ENCODE peak calls at places on chromosome 18, in ten cellular contexts. Y, G, L, K, Q, M, U, B, I and W are unnamed samples.

GRCh38 chr18:11279461-11279860 is 130.1 kb upstream of the PIEZO2 start:
- DNase-seq in Y (no peak), G (no peak), L (no peak), K (no peak), Q (no peak), M (no peak), U (no peak), B (no peak), I (no peak), W (no peak)

GRCh38 chr18:24987271-24987932 is 364.6 kb downstream of the ZNF521 start:
- DNase-seq in Y (peak; percentile 51), G (no peak), L (no peak), K (no peak), Q (peak; percentile 68), M (no peak), U (no peak), B (no peak), I (no peak), W (no peak)

GRCh38 chr18:69817335-69817935 is 130.2 kb downstream of the CD226 start:
- DNase-seq in Y (no peak), G (no peak), L (no peak), K (no peak), Q (no peak), M (no peak), U (peak; percentile 64), B (no peak), I (no peak), W (no peak)

GRCh38 chr18:76672627-76673026 is 149.7 kb upstream of the ZNF236 start:
- DNase-seq in Y (no peak), G (no peak), L (no peak), K (no peak), Q (no peak), M (no peak), U (no peak), B (no peak), I (no peak), W (no peak)

GRCh38 chr18:3604626-3605408 is 154.8 kb downstream of the TGIF1 start:
- DNase-seq in Y (no peak), G (no peak), L (no peak), K (no peak), Q (no peak), M (peak; percentile 75), U (peak; percentile 98), B (no peak), I (no peak), W (no peak)

GRCh38 chr18:34957119-34957863 is 83.9 kb upstream of the MAPRE2 start:
- DNase-seq in Y (no peak), G (no peak), L (no peak), K (no peak), Q (no peak), M (no peak), U (no peak), B (no peak), I (no peak), W (no peak)

GRCh38 chr18:47883771-47884413 is 46.6 kb downstream of the SMAD2 start:
- DNase-seq in Y (no peak), G (no peak), L (no peak), K (no peak), Q (no peak), M (no peak), U (no peak), B (no peak), I (peak; percentile 44), W (no peak)

GRCh38 chr18:11669271-11669947 is 19.7 kb upstream of the GNAL start:
- DNase-seq in Y (no peak), G (no peak), L (no peak), K (no peak), Q (no peak), M (no peak), U (no peak), B (no peak), I (no peak), W (no peak)

GRCh38 chr18:32769242-32770180 is 3.3 kb downstream of the KLHL14 start:
- DNase-seq in Y (no peak), G (no peak), L (no peak), K (no peak), Q (no peak), M (peak; percentile 42), U (no peak), B (no peak), I (no peak), W (peak; percentile 16)

GRCh38 chr18:34772887-34773286 is 62.8 kb downstream of the DTNA start:
- DNase-seq in Y (no peak), G (no peak), L (no peak), K (no peak), Q (no peak), M (no peak), U (no peak), B (no peak), I (no peak), W (no peak)

GRCh38 chr18:62510744-62511143 is 12.1 kb upstream of the ZCCHC2 start:
- DNase-seq in Y (no peak), G (no peak), L (no peak), K (no peak), Q (no peak), M (no peak), U (no peak), B (no peak), I (no peak), W (no peak)

GRCh38 chr18:62576277-62576676 is 53.5 kb downstream of the ZCCHC2 start:
- DNase-seq in Y (no peak), G (no peak), L (no peak), K (no peak), Q (no peak), M (no peak), U (no peak), B (no peak), I (no peak), W (no peak)

GRCh38 chr18:47215554-47216138 is 35.8 kb downstream of the SKOR2 start:
- DNase-seq in Y (no peak), G (no peak), L (no peak), K (peak; percentile 11), Q (no peak), M (peak; percentile 26), U (peak; percentile 33), B (no peak), I (peak; percentile 27), W (peak; percentile 66)

GRCh38 chr18:9732031-9732430 is 23.9 kb downstream of the RAB31 start:
- DNase-seq in Y (no peak), G (no peak), L (no peak), K (no peak), Q (no peak), M (no peak), U (no peak), B (no peak), I (no peak), W (no peak)

GRCh38 chr18:62611395-62612241 is 88.8 kb downstream of the ZCCHC2 start:
- DNase-seq in Y (no peak), G (no peak), L (no peak), K (no peak), Q (peak; percentile 57), M (no peak), U (no peak), B (no peak), I (no peak), W (no peak)

GRCh38 chr18:1604751-1605150 is 700.1 kb downstream of the ADCYAP1 start:
- DNase-seq in Y (no peak), G (no peak), L (no peak), K (no peak), Q (no peak), M (no peak), U (no peak), B (no peak), I (no peak), W (no peak)

GRCh38 chr18:79568543-79569205 is 110.9 kb upstream of the CTDP1 start:
- DNase-seq in Y (no peak), G (no peak), L (no peak), K (no peak), Q (no peak), M (no peak), U (no peak), B (peak; percentile 2), I (peak; percentile 0), W (no peak)

GRCh38 chr18:44826418-44827259 is 146.0 kb downstream of the SETBP1 start:
- DNase-seq in Y (peak; percentile 79), G (peak; percentile 28), L (no peak), K (no peak), Q (peak; percentile 64), M (no peak), U (peak; percentile 84), B (no peak), I (peak; percentile 69), W (no peak)

GRCh38 chr18:44786697-44787096 is 106.0 kb downstream of the SETBP1 start:
- DNase-seq in Y (no peak), G (no peak), L (no peak), K (no peak), Q (no peak), M (no peak), U (no peak), B (no peak), I (no peak), W (no peak)

GRCh38 chr18:36724591-36725001 is 104.2 kb downstream of the TPGS2 start:
- DNase-seq in Y (peak; percentile 65), G (no peak), L (no peak), K (no peak), Q (peak; percentile 50), M (no peak), U (no peak), B (no peak), I (no peak), W (no peak)